ENCODE peak calls at places on chromosomes 1 and 21, in seven cellular contexts. I is cardiac fibroblast, K is foreskin fibroblast, N is OCI-LY7, J is cardiac muscle cell, F is AG04450, W is lower lobe of right lung. Q is an unnamed sample.

GRCh38 chr1:55506686-55507577 is 291.8 kb upstream of the USP24 start:
- DNase-seq in I (peak; percentile 68), K (peak; percentile 75), N (no peak), J (no peak), F (no peak), W (no peak), Q (no peak)

GRCh38 chr1:239616686-239617085 is 230.3 kb downstream of the CHRM3 start:
- DNase-seq in I (no peak), K (no peak), N (no peak), J (no peak), F (no peak), W (no peak), Q (no peak)

GRCh38 chr1:55129194-55129728 is 85.9 kb downstream of the USP24 start:
- DNase-seq in I (peak; percentile 87), K (peak; percentile 14), N (no peak), J (no peak), F (peak; percentile 39), W (no peak), Q (no peak)

GRCh38 chr1:93925206-93925605 is 16.0 kb upstream of the GCLM start:
- DNase-seq in I (no peak), K (no peak), N (no peak), J (no peak), F (no peak), W (no peak), Q (no peak)

GRCh38 chr1:29235955-29236742 is at the start of gene PTPRU:
- DNase-seq in I (peak; percentile 58), K (peak; percentile 87), N (peak; percentile 73), J (peak; percentile 91), F (no peak), W (peak; percentile 88), Q (peak; percentile 74)

GRCh38 chr1:54280652-54281051 is 80.7 kb downstream of the MRPL37 start:
- DNase-seq in I (peak; percentile 12), K (no peak), N (no peak), J (no peak), F (no peak), W (no peak), Q (no peak)

GRCh38 chr21:41691205-41692203 is 75.3 kb downstream of the RIPK4 start:
- DNase-seq in I (no peak), K (no peak), N (no peak), J (no peak), F (no peak), W (no peak), Q (peak; percentile 28)

GRCh38 chr21:27814226-27814625 is 847.3 kb upstream of the ADAMTS5 start:
- DNase-seq in I (no peak), K (no peak), N (no peak), J (no peak), F (no peak), W (no peak), Q (no peak)

GRCh38 chr1:214983126-214983869 is 99.2 kb upstream of the KCNK2 start:
- DNase-seq in I (peak; percentile 54), K (peak; percentile 67), N (no peak), J (no peak), F (peak; percentile 29), W (no peak), Q (no peak)

GRCh38 chr1:47710075-47711071 is 272.5 kb downstream of the FOXD2 start:
- DNase-seq in I (peak; percentile 59), K (peak; percentile 84), N (peak; percentile 38), J (peak; percentile 78), F (no peak), W (peak; percentile 80), Q (no peak)
- H3K4me3 ChIP-seq in I (no peak overlapping the region), K (peak overlapping the region; percentile 25), N (no peak overlapping the region), J (peak overlapping the region; percentile 27), F (peak overlapping the region; percentile 31), W (peak overlapping the region; percentile 46), Q (no peak overlapping the region)

GRCh38 chr1:12081648-12082396 is 18.7 kb downstream of the TNFRSF8 start:
- DNase-seq in I (no peak), K (no peak), N (peak; percentile 40), J (no peak), F (no peak), W (no peak), Q (no peak)
- H3K4me3 ChIP-seq in I (no peak overlapping the region), K (no peak overlapping the region), N (peak overlapping the region; percentile 20), J (no peak overlapping the region), F (no peak overlapping the region), W (no peak overlapping the region), Q (no peak overlapping the region)

DNA sequence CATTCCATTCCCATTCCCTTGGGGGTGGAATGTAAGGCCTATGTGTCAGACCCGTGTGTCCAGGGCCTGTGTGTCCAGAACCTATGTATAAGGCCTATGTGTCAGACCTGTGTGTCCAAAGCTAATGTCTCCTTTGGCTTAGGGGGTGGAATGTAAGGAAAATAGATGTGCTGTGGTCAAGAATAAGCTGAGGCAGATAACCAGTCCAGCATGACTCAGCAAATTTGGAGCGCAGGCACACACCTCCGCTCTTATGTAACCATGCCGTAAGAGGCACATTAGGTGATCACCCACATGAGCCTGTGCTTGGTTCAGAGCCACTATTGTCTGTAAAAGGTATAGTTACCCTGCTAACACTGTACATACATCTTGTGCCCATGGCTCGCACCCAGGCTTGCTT is 150.8 kb upstream of the SGIP1 start:
- DNase-seq in I (peak; percentile 39), K (no peak), N (peak; percentile 86), J (no peak), F (no peak), W (no peak), Q (peak; percentile 21)
- H3K4me3 ChIP-seq in I (no peak overlapping the region), K (no peak overlapping the region), N (no peak overlapping the region), J (no peak overlapping the region), F (no peak overlapping the region), W (no peak overlapping the region), Q (no peak overlapping the region)

GRCh38 chr1:18926315-18927081 is 24.1 kb upstream of the ALDH4A1 start:
- DNase-seq in I (peak; percentile 98), K (peak; percentile 98), N (peak; percentile 53), J (no peak), F (peak; percentile 71), W (no peak), Q (peak; percentile 91)
- H3K4me3 ChIP-seq in I (no peak overlapping the region), K (no peak overlapping the region), N (no peak overlapping the region), J (no peak overlapping the region), F (peak overlapping the region; percentile 32), W (peak overlapping the region; percentile 32), Q (peak overlapping the region; percentile 60)

DNA sequence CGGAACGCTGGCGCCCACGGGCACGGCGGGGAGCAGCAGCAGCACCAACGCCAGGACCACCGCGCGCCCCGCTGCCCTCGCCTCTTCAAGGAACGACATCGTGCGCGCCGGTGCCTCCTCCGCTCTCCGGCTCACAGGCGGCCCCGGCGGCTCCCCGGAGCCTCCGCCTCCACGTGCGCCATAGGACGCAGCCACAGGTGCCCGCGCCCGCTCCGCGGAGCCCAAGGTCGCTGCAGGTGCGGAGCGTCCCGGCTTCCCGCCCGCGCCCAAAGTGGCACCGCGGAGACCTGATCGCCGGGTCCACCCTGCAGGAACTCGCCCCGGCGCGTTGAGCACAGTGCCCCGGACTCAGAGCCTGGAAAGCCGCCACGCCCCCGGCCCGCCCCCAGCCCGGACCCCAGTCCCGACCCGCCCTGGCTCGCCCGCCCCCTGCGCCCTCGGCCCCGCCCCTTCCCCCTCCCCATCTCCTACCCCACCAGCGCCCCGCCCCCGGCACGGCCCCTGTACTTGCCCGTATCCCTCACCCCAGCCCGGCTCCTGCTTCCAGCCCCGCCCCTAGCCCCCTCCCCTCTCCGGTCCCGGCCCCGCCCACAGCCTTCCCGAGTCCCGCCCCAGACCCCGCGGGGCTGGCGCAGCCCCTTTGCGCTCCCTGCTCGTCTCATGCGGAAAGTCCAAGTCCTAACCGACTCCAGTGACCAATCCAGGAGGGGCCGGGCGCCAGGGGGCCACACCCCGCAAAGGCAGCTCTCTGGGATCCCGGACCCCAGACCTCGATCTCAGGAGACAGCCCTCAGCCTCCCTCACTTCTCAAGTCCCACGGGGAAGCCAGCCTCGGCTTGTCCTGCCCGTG is at the start of gene MEGF6:
- DNase-seq in I (no peak), K (peak; percentile 58), N (no peak), J (peak; percentile 96), F (no peak), W (peak; percentile 85), Q (peak; percentile 89)
- H3K4me3 ChIP-seq in I (peak within 1 kb of the TSS; percentile 22), K (peak within 1 kb of the TSS; percentile 22), N (no peak within 1 kb of the TSS), J (peak within 1 kb of the TSS; percentile 50), F (peak within 1 kb of the TSS; percentile 13), W (peak within 1 kb of the TSS; percentile 61), Q (peak within 1 kb of the TSS; percentile 54)

DNA sequence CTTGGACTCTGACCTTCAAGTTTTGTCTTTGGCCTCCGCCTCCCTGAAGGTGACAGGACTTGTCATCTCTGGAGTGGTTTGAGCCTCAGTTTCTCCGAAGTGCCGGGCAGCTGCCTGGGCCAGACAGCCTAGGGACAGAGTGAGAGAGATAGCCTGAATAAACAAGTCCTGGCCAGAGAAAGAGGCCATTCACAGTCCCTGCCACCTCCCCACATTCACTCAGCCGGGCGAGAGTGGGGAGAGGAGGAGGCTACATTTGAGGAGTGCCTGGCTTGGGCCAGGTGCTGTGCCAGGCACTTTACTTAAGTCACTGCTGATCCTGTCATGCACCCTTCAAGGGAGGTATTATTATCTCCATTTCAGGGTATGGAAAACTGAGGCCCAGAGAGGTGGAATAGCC is 3.5 kb downstream of the EXTL1 start:
- DNase-seq in I (no peak), K (no peak), N (no peak), J (no peak), F (no peak), W (no peak), Q (no peak)
- H3K4me3 ChIP-seq in I (no peak overlapping the region), K (no peak overlapping the region), N (no peak overlapping the region), J (no peak overlapping the region), F (no peak overlapping the region), W (no peak overlapping the region), Q (no peak overlapping the region)

DNA sequence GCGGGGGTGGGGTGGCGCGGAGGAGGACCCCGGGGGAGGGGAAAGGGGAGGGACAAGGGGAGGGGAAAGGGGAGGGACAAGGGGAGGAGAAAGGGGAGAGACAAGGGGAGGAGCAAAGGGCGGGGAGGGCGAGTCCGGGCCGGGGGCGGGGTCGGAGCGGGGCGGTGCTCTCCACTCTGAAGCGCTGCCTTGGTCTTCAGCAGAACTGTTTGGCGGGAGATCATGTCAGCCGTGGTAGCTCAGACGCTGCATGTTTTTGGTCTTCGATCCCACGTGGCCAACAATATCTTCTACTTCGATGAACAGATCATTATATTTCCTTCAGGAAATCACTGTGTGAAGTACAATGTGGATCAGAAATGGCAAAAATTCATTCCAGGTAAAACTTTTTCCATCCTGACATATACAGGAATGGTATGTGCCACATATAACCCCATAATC is 422 bp downstream of the CFAP57 start:
- DNase-seq in I (peak; percentile 89), K (peak; percentile 91), N (peak; percentile 90), J (peak; percentile 91), F (peak; percentile 59), W (peak; percentile 84), Q (peak; percentile 88)
- H3K4me3 ChIP-seq in I (peak overlapping the region; percentile 80), K (peak overlapping the region; percentile 88), N (peak overlapping the region; percentile 99), J (peak overlapping the region; percentile 89), F (peak overlapping the region; percentile 97), W (peak overlapping the region; percentile 98), Q (peak overlapping the region; percentile 72)

GRCh38 chr1:184866991-184867788 is 107.1 kb downstream of the NIBAN1 start:
- DNase-seq in I (peak; percentile 96), K (peak; percentile 91), N (no peak), J (no peak), F (peak; percentile 81), W (no peak), Q (no peak)
- H3K4me3 ChIP-seq in I (no peak overlapping the region), K (no peak overlapping the region), N (no peak overlapping the region), J (no peak overlapping the region), F (no peak overlapping the region), W (no peak overlapping the region), Q (no peak overlapping the region)

GRCh38 chr1:7954683-7955082 is 6.8 kb upstream of the PARK7 start:
- DNase-seq in I (no peak), K (no peak), N (no peak), J (no peak), F (no peak), W (no peak), Q (no peak)
- H3K4me3 ChIP-seq in I (peak overlapping the region; percentile 59), K (peak overlapping the region; percentile 51), N (peak overlapping the region; percentile 70), J (no peak overlapping the region), F (no peak overlapping the region), W (peak overlapping the region; percentile 66), Q (peak overlapping the region; percentile 58)

Q was measured in DND-41.